ENCODE peak calls at places on chromosomes 4 and X, in seven cellular contexts. H is GM12878, O is WTC11, K is H1, R is K562, G is HCT116, T is HepG2. N is an unnamed sample.

GRCh38 chr4:94332983-94333590 is 9.5 kb downstream of the HPGDS start:
- DNase-seq in G (no peak), T (peak), K (no peak), O (no peak), R (peak), H (no peak), N (no peak)

GRCh38 chrX:74922922-74923321 is 2.3 kb downstream of the NEXMIF start:
- DNase-seq in K (no peak), T (no peak), G (no peak), O (no peak), R (no peak), H (peak), N (no peak)

GRCh38 chrX:119604778-119605177 is 1.4 kb downstream of the NKRF start:
- DNase-seq in R (no peak), H (no peak), T (no peak), K (no peak), O (no peak), G (no peak), N (no peak)

GRCh38 chr4:88745175-88745574 is 47.5 kb upstream of the NAP1L5 start:
- DNase-seq in K (no peak), T (no peak), R (no peak), O (no peak), H (no peak), G (no peak), N (no peak)

GRCh38 chr4:121479801-121480200 is 99.0 kb upstream of the QRFPR start:
- DNase-seq in O (no peak), R (no peak), K (no peak), G (peak), H (no peak), T (no peak), N (no peak)

GRCh38 chr4:128635939-128636551 is 173.5 kb upstream of the JADE1 start:
- DNase-seq in R (no peak), H (no peak), K (peak), G (no peak), T (no peak), O (no peak), N (no peak)

GRCh38 chr4:80539190-80539589 is 203.7 kb downstream of the CFAP299 start:
- DNase-seq in R (no peak), H (no peak), K (no peak), T (no peak), G (no peak), O (no peak), N (peak)

GRCh38 chr4:139794158-139794954 is 128.7 kb downstream of the MGST2 start:
- DNase-seq in R (no peak), O (no peak), K (no peak), T (no peak), G (no peak), H (no peak), N (no peak)

GRCh38 chrX:17078031-17078730 is 131.7 kb downstream of the REPS2 start:
- DNase-seq in O (no peak), K (no peak), G (no peak), T (no peak), R (no peak), H (no peak), N (no peak)

GRCh38 chrX:129762448-129762847 is 17.3 kb upstream of the SASH3 start:
- DNase-seq in T (no peak), O (no peak), H (no peak), K (no peak), R (no peak), G (no peak), N (no peak)

GRCh38 chr4:22686156-22686555 is 6.6 kb upstream of the GBA3 start:
- DNase-seq in T (no peak), R (no peak), K (no peak), O (no peak), H (no peak), G (no peak), N (no peak)

GRCh38 chr4:6152879-6153705 is 47.3 kb downstream of the JAKMIP1 start:
- DNase-seq in K (no peak), G (no peak), H (no peak), T (no peak), R (no peak), O (no peak), N (no peak)

GRCh38 chr4:89056953-89057398 is at the start of gene FAM13A:
- DNase-seq in G (peak), R (peak), O (peak), K (peak), H (peak), T (peak), N (peak)

GRCh38 chr4:101853691-101854090 is 63.2 kb downstream of the BANK1 start:
- DNase-seq in R (no peak), H (no peak), T (no peak), O (no peak), K (no peak), G (no peak), N (no peak)

GRCh38 chr4:99722006-99722405 is 64.4 kb upstream of the C4orf54 start:
- DNase-seq in H (no peak), R (no peak), T (no peak), G (no peak), K (no peak), O (no peak), N (no peak)

GRCh38 chrX:100316987-100317386 is 93.1 kb downstream of the PCDH19 start:
- DNase-seq in G (no peak), O (no peak), K (no peak), H (no peak), T (no peak), R (no peak), N (no peak)

GRCh38 chr4:127188847-127189246 is 443.9 kb upstream of the INTU start:
- DNase-seq in T (no peak), R (no peak), K (no peak), H (no peak), G (peak), O (no peak), N (no peak)

GRCh38 chr4:185773419-185773818 is 38.6 kb downstream of the SORBS2 start:
- DNase-seq in T (no peak), O (no peak), G (no peak), K (no peak), H (no peak), R (no peak), N (no peak)

GRCh38 chr4:162912482-162912881 is 254.2 kb downstream of the NAF1 start:
- DNase-seq in G (no peak), K (no peak), T (no peak), O (no peak), R (no peak), H (no peak), N (no peak)

GRCh38 chr4:32684160-32684559 is 1964.0 kb downstream of the PCDH7 start:
- DNase-seq in T (no peak), G (no peak), K (no peak), O (no peak), H (no peak), R (no peak), N (no peak)

GRCh38 chr4:142402925-142403324 is 443.2 kb downstream of the INPP4B start:
- DNase-seq in R (no peak), T (no peak), O (no peak), H (no peak), G (no peak), K (no peak), N (no peak)

GRCh38 chr4:52606766-52607165 is 52.3 kb downstream of the USP46 start:
- DNase-seq in T (no peak), O (no peak), G (no peak), K (no peak), R (no peak), H (no peak), N (no peak)

GRCh38 chrX:37378830-37379229 is 29.7 kb downstream of the PRRG1 start:
- DNase-seq in R (no peak), O (no peak), T (no peak), H (no peak), K (no peak), G (no peak), N (no peak)

GRCh38 chr4:93221771-93222170 is 606.8 kb upstream of the ATOH1 start:
- DNase-seq in H (no peak), G (no peak), R (no peak), O (no peak), K (no peak), T (no peak), N (no peak)

GRCh38 chr4:114287079-114287696 is 307.7 kb upstream of the ARSJ start:
- DNase-seq in O (peak), G (no peak), H (no peak), T (peak), K (no peak), R (no peak), N (no peak)

GRCh38 chr4:3878678-3879077 is 112.5 kb downstream of the ADRA2C start:
- DNase-seq in K (no peak), H (no peak), R (no peak), G (no peak), O (no peak), T (no peak), N (no peak)

DNA sequence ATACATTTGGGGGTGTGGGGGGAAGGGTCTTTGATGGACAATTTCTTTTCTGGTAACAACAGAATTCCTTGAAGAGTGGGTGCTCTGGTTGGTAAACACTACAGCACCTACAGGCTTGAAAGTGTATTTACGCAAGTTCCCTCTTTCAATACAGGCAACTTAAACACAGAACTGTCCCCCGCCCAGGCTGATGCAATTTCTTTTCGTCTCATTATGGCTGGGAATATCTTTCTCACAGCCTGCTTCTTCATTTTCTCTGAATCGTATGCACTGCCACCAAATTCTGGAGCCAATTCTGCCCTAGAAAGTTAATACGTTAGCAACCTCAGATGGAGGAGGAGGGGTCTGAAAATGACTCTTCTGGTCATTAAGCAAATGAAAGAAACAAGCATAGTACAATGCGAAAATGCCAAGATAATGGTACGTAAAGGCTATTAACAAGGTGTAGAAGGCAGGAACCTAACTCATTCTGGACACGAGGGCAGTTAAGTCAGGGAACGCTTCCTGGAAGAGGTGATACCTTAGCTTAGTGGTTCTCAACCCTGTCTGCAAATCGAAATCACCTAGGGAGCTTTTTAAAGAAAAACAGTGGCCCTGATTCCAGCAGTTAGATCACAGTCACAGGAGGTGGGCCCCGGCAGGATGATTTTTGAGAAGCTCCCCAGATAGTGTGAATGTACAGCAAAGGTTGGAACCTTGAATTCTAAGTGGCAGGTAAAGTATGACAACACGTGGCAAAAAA is 1.0 kb downstream of the AGA start:
- DNase-seq in T (peak), G (no peak), O (no peak), H (peak), K (peak), R (peak), N (peak)
- TF ChIP-seq SP1 in T (no peak), G (no peak), O (no peak), H (no peak), K (no peak), R (no peak), N (no peak)

GRCh38 chr4:1600811-1601532 is 83.1 kb downstream of the FAM53A start:
- DNase-seq in H (no peak), O (no peak), G (no peak), R (no peak), T (no peak), K (no peak), N (no peak)
- TF ChIP-seq SP1 in H (no peak), O (no peak), G (no peak), R (no peak), T (no peak), K (no peak), N (no peak)

GRCh38 chrX:24550166-24550565 is 85.1 kb downstream of the PDK3 start:
- DNase-seq in O (no peak), K (no peak), T (no peak), H (no peak), R (no peak), G (no peak), N (no peak)
- TF ChIP-seq SP1 in O (no peak), K (no peak), T (no peak), H (no peak), R (no peak), G (no peak), N (no peak)

GRCh38 chr4:143616771-143617170 is 83.7 kb downstream of the FREM3 start:
- DNase-seq in K (no peak), H (peak), G (no peak), R (no peak), T (no peak), O (no peak), N (no peak)
- TF ChIP-seq SP1 in K (no peak), H (no peak), G (no peak), R (no peak), T (no peak), O (no peak), N (no peak)

GRCh38 chr4:16034010-16034829 is 49.6 kb downstream of the PROM1 start:
- DNase-seq in O (no peak), T (peak), R (no peak), H (no peak), K (no peak), G (no peak), N (no peak)
- TF ChIP-seq SP1 in O (no peak), T (no peak), R (no peak), H (no peak), K (no peak), G (no peak), N (no peak)

N was measured in HEK293T.